ENCODE peak calls at places on chromosomes 3 and 15, in ten cellular contexts. M, I, B, Y, O, E, J, C, U and K are unnamed samples.

GRCh38 chr3:123194552-123194951 is 7.2 kb upstream of the SEC22A start:
- DNase-seq in M (no peak), I (no peak), B (no peak), Y (no peak), O (no peak), E (peak), J (peak), C (no peak), U (no peak), K (peak)

GRCh38 chr3:119619094-119619493 is 21.4 kb downstream of the PLA1A start:
- DNase-seq in M (no peak), I (no peak), B (no peak), Y (no peak), O (no peak), E (no peak), J (no peak), C (no peak), U (no peak), K (no peak)

GRCh38 chr15:75720787-75721461 is 8.3 kb upstream of the CSPG4 start:
- DNase-seq in M (peak), I (peak), B (peak), Y (peak), O (no peak), E (peak), J (peak), C (peak), U (no peak), K (peak)

GRCh38 chr3:138972941-138973340 is 25.9 kb downstream of the FOXL2NB start:
- DNase-seq in M (no peak), I (no peak), B (no peak), Y (no peak), O (no peak), E (no peak), J (no peak), C (no peak), U (no peak), K (no peak)

GRCh38 chr15:67033012-67033411 is 32.4 kb upstream of the SMAD3 start:
- DNase-seq in M (no peak), I (no peak), B (no peak), Y (no peak), O (no peak), E (no peak), J (no peak), C (no peak), U (no peak), K (no peak)

GRCh38 chr15:45187894-45188830 is at the start of gene SHF:
- DNase-seq in M (peak), I (peak), B (peak), Y (peak), O (peak), E (peak), J (peak), C (peak), U (peak), K (peak)

GRCh38 chr3:143736651-143737050 is 111.6 kb downstream of the SLC9A9 start:
- DNase-seq in M (no peak), I (no peak), B (peak), Y (no peak), O (no peak), E (no peak), J (peak), C (no peak), U (peak), K (peak)

GRCh38 chr3:55376753-55377347 is 110.3 kb downstream of the WNT5A start:
- DNase-seq in M (no peak), I (no peak), B (no peak), Y (no peak), O (no peak), E (no peak), J (no peak), C (no peak), U (no peak), K (no peak)

GRCh38 chr3:71069797-71070196 is 513.7 kb downstream of the FOXP1 start:
- DNase-seq in M (peak), I (peak), B (peak), Y (no peak), O (no peak), E (peak), J (no peak), C (peak), U (peak), K (no peak)

GRCh38 chr3:18297131-18297530 is 128.0 kb downstream of the SATB1 start:
- DNase-seq in M (no peak), I (no peak), B (no peak), Y (no peak), O (no peak), E (no peak), J (no peak), C (no peak), U (no peak), K (no peak)

GRCh38 chr15:90065682-90066049 is 36.6 kb downstream of the IDH2 start:
- DNase-seq in M (no peak), I (no peak), B (no peak), Y (no peak), O (no peak), E (no peak), J (no peak), C (no peak), U (no peak), K (no peak)

GRCh38 chr15:90307661-90308060 is 42.2 kb downstream of the NGRN start:
- DNase-seq in M (no peak), I (no peak), B (no peak), Y (no peak), O (no peak), E (no peak), J (no peak), C (no peak), U (no peak), K (no peak)

GRCh38 chr3:13372126-13372525 is 48.0 kb downstream of the NUP210 start:
- DNase-seq in M (no peak), I (no peak), B (no peak), Y (no peak), O (no peak), E (no peak), J (no peak), C (no peak), U (no peak), K (no peak)

GRCh38 chr3:124221286-124221821 is 229.4 kb upstream of the ROPN1 start:
- DNase-seq in M (no peak), I (no peak), B (peak), Y (peak), O (no peak), E (peak), J (no peak), C (no peak), U (no peak), K (no peak)

GRCh38 chr3:14517601-14518431 is 22.3 kb downstream of the GRIP2 start:
- DNase-seq in M (no peak), I (no peak), B (no peak), Y (no peak), O (no peak), E (no peak), J (no peak), C (no peak), U (no peak), K (no peak)

GRCh38 chr15:37203050-37203449 is 102.7 kb upstream of the MEIS2 start:
- DNase-seq in M (no peak), I (no peak), B (no peak), Y (no peak), O (no peak), E (no peak), J (no peak), C (no peak), U (no peak), K (no peak)

GRCh38 chr3:112973325-112974177 is 1.4 kb downstream of the CD200R1 start:
- DNase-seq in M (no peak), I (no peak), B (no peak), Y (no peak), O (no peak), E (no peak), J (no peak), C (peak), U (no peak), K (no peak)

GRCh38 chr3:167032267-167032876 is 347.7 kb downstream of the ZBBX start:
- DNase-seq in M (peak), I (peak), B (peak), Y (peak), O (no peak), E (no peak), J (peak), C (no peak), U (peak), K (peak)